ENCODE peak calls at places on chromosomes 6 and 20, in nine cellular contexts. One of them, this sample, is unnamed.

GRCh38 chr6:53046274-53046673 is 18.9 kb upstream of the FBXO9 start:
- DNase-seq in cardiac septum: no peak
- DNase-seq in EL: no peak
- DNase-seq in progenitor cell of endocrine pancreas: no peak
- DNase-seq in activated CD4-positive, alpha-beta T cell treated with anti-CD3 and anti-CD28 coated beads, Interleukin-2, amount 50 U/mL, for 24 hours: no peak
- DNase-seq in central memory CD8-positive, alpha-beta T cell: no peak
- DNase-seq in nephron progenitor cell: no peak
- DNase-seq in naive thymus-derived CD4-positive, alpha-beta T cell: no peak
- DNase-seq in ACHN: no peak
- DNase-seq in this sample: no peak

GRCh38 chr20:11261533-11262000 is 587.8 kb upstream of the JAG1 start:
- DNase-seq in activated CD4-positive, alpha-beta T cell treated with anti-CD3 and anti-CD28 coated beads, Interleukin-2, amount 50 U/mL, for 24 hours: no peak
- DNase-seq in EL: peak
- DNase-seq in central memory CD8-positive, alpha-beta T cell: no peak
- DNase-seq in ACHN: peak
- DNase-seq in cardiac septum: no peak
- DNase-seq in progenitor cell of endocrine pancreas: no peak
- DNase-seq in nephron progenitor cell: no peak
- DNase-seq in naive thymus-derived CD4-positive, alpha-beta T cell: no peak
- DNase-seq in this sample: no peak

GRCh38 chr20:50663095-50663821 is 28.1 kb downstream of the RIPOR3 start:
- DNase-seq in ACHN: peak
- DNase-seq in cardiac septum: no peak
- DNase-seq in EL: no peak
- DNase-seq in activated CD4-positive, alpha-beta T cell treated with anti-CD3 and anti-CD28 coated beads, Interleukin-2, amount 50 U/mL, for 24 hours: no peak
- DNase-seq in naive thymus-derived CD4-positive, alpha-beta T cell: no peak
- DNase-seq in progenitor cell of endocrine pancreas: no peak
- DNase-seq in central memory CD8-positive, alpha-beta T cell: no peak
- DNase-seq in nephron progenitor cell: no peak
- DNase-seq in this sample: peak

GRCh38 chr6:145875496-145876244 is 61.1 kb upstream of the FBXO30 start:
- DNase-seq in ACHN: no peak
- DNase-seq in central memory CD8-positive, alpha-beta T cell: no peak
- DNase-seq in activated CD4-positive, alpha-beta T cell treated with anti-CD3 and anti-CD28 coated beads, Interleukin-2, amount 50 U/mL, for 24 hours: no peak
- DNase-seq in progenitor cell of endocrine pancreas: no peak
- DNase-seq in cardiac septum: no peak
- DNase-seq in nephron progenitor cell: no peak
- DNase-seq in EL: no peak
- DNase-seq in naive thymus-derived CD4-positive, alpha-beta T cell: no peak
- DNase-seq in this sample: no peak

GRCh38 chr20:47792021-47792618 is 6.8 kb upstream of the SULF2 start:
- DNase-seq in activated CD4-positive, alpha-beta T cell treated with anti-CD3 and anti-CD28 coated beads, Interleukin-2, amount 50 U/mL, for 24 hours: no peak
- DNase-seq in cardiac septum: no peak
- DNase-seq in nephron progenitor cell: no peak
- DNase-seq in central memory CD8-positive, alpha-beta T cell: no peak
- DNase-seq in ACHN: peak
- DNase-seq in progenitor cell of endocrine pancreas: no peak
- DNase-seq in naive thymus-derived CD4-positive, alpha-beta T cell: no peak
- DNase-seq in EL: peak
- DNase-seq in this sample: peak

GRCh38 chr20:44018684-44019637 is 104.3 kb downstream of the TOX2 start:
- DNase-seq in nephron progenitor cell: no peak
- DNase-seq in naive thymus-derived CD4-positive, alpha-beta T cell: no peak
- DNase-seq in activated CD4-positive, alpha-beta T cell treated with anti-CD3 and anti-CD28 coated beads, Interleukin-2, amount 50 U/mL, for 24 hours: no peak
- DNase-seq in central memory CD8-positive, alpha-beta T cell: no peak
- DNase-seq in cardiac septum: peak
- DNase-seq in EL: no peak
- DNase-seq in progenitor cell of endocrine pancreas: no peak
- DNase-seq in ACHN: no peak
- DNase-seq in this sample: no peak

GRCh38 chr6:137043710-137044365 is 927 bp downstream of the IL20RA start:
- DNase-seq in progenitor cell of endocrine pancreas: peak
- DNase-seq in naive thymus-derived CD4-positive, alpha-beta T cell: no peak
- DNase-seq in activated CD4-positive, alpha-beta T cell treated with anti-CD3 and anti-CD28 coated beads, Interleukin-2, amount 50 U/mL, for 24 hours: no peak
- DNase-seq in cardiac septum: no peak
- DNase-seq in nephron progenitor cell: peak
- DNase-seq in central memory CD8-positive, alpha-beta T cell: no peak
- DNase-seq in EL: peak
- DNase-seq in ACHN: peak
- DNase-seq in this sample: no peak

GRCh38 chr6:105322499-105323231 is 80.2 kb downstream of the PREP start:
- DNase-seq in nephron progenitor cell: no peak
- DNase-seq in cardiac septum: no peak
- DNase-seq in naive thymus-derived CD4-positive, alpha-beta T cell: no peak
- DNase-seq in ACHN: no peak
- DNase-seq in progenitor cell of endocrine pancreas: no peak
- DNase-seq in EL: no peak
- DNase-seq in activated CD4-positive, alpha-beta T cell treated with anti-CD3 and anti-CD28 coated beads, Interleukin-2, amount 50 U/mL, for 24 hours: no peak
- DNase-seq in central memory CD8-positive, alpha-beta T cell: no peak
- DNase-seq in this sample: no peak

GRCh38 chr20:62051901-62052255 is 13.8 kb downstream of the TAF4 start:
- DNase-seq in naive thymus-derived CD4-positive, alpha-beta T cell: no peak
- DNase-seq in nephron progenitor cell: no peak
- DNase-seq in activated CD4-positive, alpha-beta T cell treated with anti-CD3 and anti-CD28 coated beads, Interleukin-2, amount 50 U/mL, for 24 hours: no peak
- DNase-seq in EL: no peak
- DNase-seq in ACHN: no peak
- DNase-seq in central memory CD8-positive, alpha-beta T cell: no peak
- DNase-seq in progenitor cell of endocrine pancreas: no peak
- DNase-seq in cardiac septum: no peak
- DNase-seq in this sample: peak

GRCh38 chr6:106170030-106170791 is 84.1 kb downstream of the PRDM1 start:
- DNase-seq in progenitor cell of endocrine pancreas: no peak
- DNase-seq in activated CD4-positive, alpha-beta T cell treated with anti-CD3 and anti-CD28 coated beads, Interleukin-2, amount 50 U/mL, for 24 hours: no peak
- DNase-seq in central memory CD8-positive, alpha-beta T cell: no peak
- DNase-seq in EL: no peak
- DNase-seq in nephron progenitor cell: no peak
- DNase-seq in naive thymus-derived CD4-positive, alpha-beta T cell: no peak
- DNase-seq in ACHN: no peak
- DNase-seq in cardiac septum: no peak
- DNase-seq in this sample: no peak

GRCh38 chr6:136552054-136552453 is 1.8 kb upstream of the MAP7 start:
- DNase-seq in central memory CD8-positive, alpha-beta T cell: no peak
- DNase-seq in naive thymus-derived CD4-positive, alpha-beta T cell: no peak
- DNase-seq in EL: no peak
- DNase-seq in nephron progenitor cell: no peak
- DNase-seq in activated CD4-positive, alpha-beta T cell treated with anti-CD3 and anti-CD28 coated beads, Interleukin-2, amount 50 U/mL, for 24 hours: no peak
- DNase-seq in ACHN: no peak
- DNase-seq in progenitor cell of endocrine pancreas: no peak
- DNase-seq in cardiac septum: no peak
- DNase-seq in this sample: no peak

GRCh38 chr20:53723621-53724020 is 130.0 kb upstream of the ZNF217 start:
- DNase-seq in nephron progenitor cell: no peak
- DNase-seq in EL: no peak
- DNase-seq in activated CD4-positive, alpha-beta T cell treated with anti-CD3 and anti-CD28 coated beads, Interleukin-2, amount 50 U/mL, for 24 hours: no peak
- DNase-seq in cardiac septum: no peak
- DNase-seq in naive thymus-derived CD4-positive, alpha-beta T cell: no peak
- DNase-seq in central memory CD8-positive, alpha-beta T cell: no peak
- DNase-seq in ACHN: no peak
- DNase-seq in progenitor cell of endocrine pancreas: no peak
- DNase-seq in this sample: no peak

GRCh38 chr6:25717856-25718740 is 36.4 kb upstream of the SLC17A4 start:
- DNase-seq in EL: peak
- DNase-seq in cardiac septum: no peak
- DNase-seq in activated CD4-positive, alpha-beta T cell treated with anti-CD3 and anti-CD28 coated beads, Interleukin-2, amount 50 U/mL, for 24 hours: no peak
- DNase-seq in ACHN: peak
- DNase-seq in naive thymus-derived CD4-positive, alpha-beta T cell: no peak
- DNase-seq in nephron progenitor cell: no peak
- DNase-seq in progenitor cell of endocrine pancreas: no peak
- DNase-seq in central memory CD8-positive, alpha-beta T cell: no peak
- DNase-seq in this sample: no peak

GRCh38 chr20:38748863-38749153 is 548 bp downstream of the ACTR5 start:
- DNase-seq in cardiac septum: no peak
- DNase-seq in naive thymus-derived CD4-positive, alpha-beta T cell: no peak
- DNase-seq in activated CD4-positive, alpha-beta T cell treated with anti-CD3 and anti-CD28 coated beads, Interleukin-2, amount 50 U/mL, for 24 hours: no peak
- DNase-seq in central memory CD8-positive, alpha-beta T cell: no peak
- DNase-seq in ACHN: peak
- DNase-seq in nephron progenitor cell: no peak
- DNase-seq in progenitor cell of endocrine pancreas: no peak
- DNase-seq in EL: no peak
- DNase-seq in this sample: peak

GRCh38 chr6:70779934-70780333 is 112.3 kb downstream of the SMAP1 start:
- DNase-seq in naive thymus-derived CD4-positive, alpha-beta T cell: no peak
- DNase-seq in nephron progenitor cell: no peak
- DNase-seq in activated CD4-positive, alpha-beta T cell treated with anti-CD3 and anti-CD28 coated beads, Interleukin-2, amount 50 U/mL, for 24 hours: no peak
- DNase-seq in EL: no peak
- DNase-seq in central memory CD8-positive, alpha-beta T cell: no peak
- DNase-seq in progenitor cell of endocrine pancreas: no peak
- DNase-seq in cardiac septum: no peak
- DNase-seq in ACHN: no peak
- DNase-seq in this sample: no peak

GRCh38 chr20:36865076-36865860 is 10.7 kb upstream of the TLDC2 start:
- DNase-seq in progenitor cell of endocrine pancreas: no peak
- DNase-seq in cardiac septum: no peak
- DNase-seq in activated CD4-positive, alpha-beta T cell treated with anti-CD3 and anti-CD28 coated beads, Interleukin-2, amount 50 U/mL, for 24 hours: no peak
- DNase-seq in naive thymus-derived CD4-positive, alpha-beta T cell: no peak
- DNase-seq in ACHN: no peak
- DNase-seq in nephron progenitor cell: no peak
- DNase-seq in EL: no peak
- DNase-seq in central memory CD8-positive, alpha-beta T cell: no peak
- DNase-seq in this sample: peak

GRCh38 chr20:34022154-34022842 is 28.6 kb downstream of the RALY start:
- DNase-seq in naive thymus-derived CD4-positive, alpha-beta T cell: no peak
- DNase-seq in nephron progenitor cell: no peak
- DNase-seq in EL: peak
- DNase-seq in progenitor cell of endocrine pancreas: no peak
- DNase-seq in activated CD4-positive, alpha-beta T cell treated with anti-CD3 and anti-CD28 coated beads, Interleukin-2, amount 50 U/mL, for 24 hours: no peak
- DNase-seq in ACHN: peak
- DNase-seq in cardiac septum: no peak
- DNase-seq in central memory CD8-positive, alpha-beta T cell: no peak
- DNase-seq in this sample: peak

GRCh38 chr6:5746392-5747140 is 260.2 kb downstream of the NRN1 start:
- DNase-seq in activated CD4-positive, alpha-beta T cell treated with anti-CD3 and anti-CD28 coated beads, Interleukin-2, amount 50 U/mL, for 24 hours: no peak
- DNase-seq in ACHN: peak
- DNase-seq in progenitor cell of endocrine pancreas: no peak
- DNase-seq in EL: no peak
- DNase-seq in central memory CD8-positive, alpha-beta T cell: no peak
- DNase-seq in cardiac septum: no peak
- DNase-seq in naive thymus-derived CD4-positive, alpha-beta T cell: no peak
- DNase-seq in nephron progenitor cell: peak
- DNase-seq in this sample: peak

GRCh38 chr6:52718535-52718934 is 44.7 kb downstream of the GSTA2 start:
- DNase-seq in EL: peak
- DNase-seq in activated CD4-positive, alpha-beta T cell treated with anti-CD3 and anti-CD28 coated beads, Interleukin-2, amount 50 U/mL, for 24 hours: no peak
- DNase-seq in nephron progenitor cell: no peak
- DNase-seq in cardiac septum: no peak
- DNase-seq in naive thymus-derived CD4-positive, alpha-beta T cell: no peak
- DNase-seq in progenitor cell of endocrine pancreas: no peak
- DNase-seq in ACHN: no peak
- DNase-seq in central memory CD8-positive, alpha-beta T cell: no peak
- DNase-seq in this sample: no peak

GRCh38 chr6:5208039-5208438 is 52.7 kb downstream of the LYRM4 start:
- DNase-seq in central memory CD8-positive, alpha-beta T cell: no peak
- DNase-seq in ACHN: no peak
- DNase-seq in activated CD4-positive, alpha-beta T cell treated with anti-CD3 and anti-CD28 coated beads, Interleukin-2, amount 50 U/mL, for 24 hours: no peak
- DNase-seq in cardiac septum: no peak
- DNase-seq in EL: peak
- DNase-seq in progenitor cell of endocrine pancreas: no peak
- DNase-seq in nephron progenitor cell: no peak
- DNase-seq in naive thymus-derived CD4-positive, alpha-beta T cell: no peak
- DNase-seq in this sample: no peak

GRCh38 chr6:128492386-128492785 is 28.0 kb downstream of the PTPRK start:
- DNase-seq in activated CD4-positive, alpha-beta T cell treated with anti-CD3 and anti-CD28 coated beads, Interleukin-2, amount 50 U/mL, for 24 hours: no peak
- DNase-seq in central memory CD8-positive, alpha-beta T cell: no peak
- DNase-seq in ACHN: no peak
- DNase-seq in progenitor cell of endocrine pancreas: no peak
- DNase-seq in EL: no peak
- DNase-seq in cardiac septum: no peak
- DNase-seq in nephron progenitor cell: no peak
- DNase-seq in naive thymus-derived CD4-positive, alpha-beta T cell: no peak
- DNase-seq in this sample: no peak

GRCh38 chr6:157554747-157555146 is 173.8 kb downstream of the ZDHHC14 start:
- DNase-seq in ACHN: no peak
- DNase-seq in central memory CD8-positive, alpha-beta T cell: no peak
- DNase-seq in progenitor cell of endocrine pancreas: no peak
- DNase-seq in nephron progenitor cell: no peak
- DNase-seq in naive thymus-derived CD4-positive, alpha-beta T cell: no peak
- DNase-seq in EL: no peak
- DNase-seq in activated CD4-positive, alpha-beta T cell treated with anti-CD3 and anti-CD28 coated beads, Interleukin-2, amount 50 U/mL, for 24 hours: no peak
- DNase-seq in cardiac septum: no peak
- DNase-seq in this sample: no peak

GRCh38 chr6:93177451-93177850 is 241.9 kb downstream of the EPHA7 start:
- DNase-seq in EL: no peak
- DNase-seq in progenitor cell of endocrine pancreas: no peak
- DNase-seq in ACHN: no peak
- DNase-seq in activated CD4-positive, alpha-beta T cell treated with anti-CD3 and anti-CD28 coated beads, Interleukin-2, amount 50 U/mL, for 24 hours: no peak
- DNase-seq in cardiac septum: no peak
- DNase-seq in central memory CD8-positive, alpha-beta T cell: no peak
- DNase-seq in nephron progenitor cell: no peak
- DNase-seq in naive thymus-derived CD4-positive, alpha-beta T cell: no peak
- DNase-seq in this sample: no peak

GRCh38 chr6:132813173-132813856 is 1.1 kb upstream of the RPS12 start:
- DNase-seq in naive thymus-derived CD4-positive, alpha-beta T cell: no peak
- DNase-seq in EL: peak
- DNase-seq in activated CD4-positive, alpha-beta T cell treated with anti-CD3 and anti-CD28 coated beads, Interleukin-2, amount 50 U/mL, for 24 hours: peak
- DNase-seq in progenitor cell of endocrine pancreas: peak
- DNase-seq in cardiac septum: no peak
- DNase-seq in nephron progenitor cell: peak
- DNase-seq in ACHN: peak
- DNase-seq in central memory CD8-positive, alpha-beta T cell: peak
- DNase-seq in this sample: no peak

This sample was measured in H7.